ENCODE peak calls at places on chromosome 6, in nine cellular contexts. One of them, this sample, is unnamed.

GRCh38 chr6:11006060-11006459 is 38.0 kb downstream of the ELOVL2 start:
- DNase-seq in heart right ventricle: no peak
- DNase-seq in breast epithelium: no peak
- DNase-seq in CD4-positive, CD25-positive, alpha-beta regulatory T cell: no peak
- DNase-seq in effector memory CD4-positive, alpha-beta T cell: no peak
- DNase-seq in left ventricle myocardium inferior: no peak
- DNase-seq in IMR-90: peak
- DNase-seq in heart left ventricle: no peak
- DNase-seq in AG04450: no peak
- DNase-seq in this sample: no peak

GRCh38 chr6:122406187-122406586 is 6.7 kb downstream of the HSF2 start:
- DNase-seq in heart right ventricle: no peak
- DNase-seq in breast epithelium: no peak
- DNase-seq in CD4-positive, CD25-positive, alpha-beta regulatory T cell: no peak
- DNase-seq in effector memory CD4-positive, alpha-beta T cell: no peak
- DNase-seq in left ventricle myocardium inferior: no peak
- DNase-seq in IMR-90: no peak
- DNase-seq in heart left ventricle: no peak
- DNase-seq in AG04450: no peak
- DNase-seq in this sample: no peak

GRCh38 chr6:147506704-147507114 is 1.8 kb upstream of the SAMD5 start:
- DNase-seq in heart right ventricle: peak
- DNase-seq in breast epithelium: no peak
- DNase-seq in CD4-positive, CD25-positive, alpha-beta regulatory T cell: no peak
- DNase-seq in effector memory CD4-positive, alpha-beta T cell: no peak
- DNase-seq in left ventricle myocardium inferior: peak
- DNase-seq in IMR-90: peak
- DNase-seq in heart left ventricle: peak
- DNase-seq in AG04450: no peak
- DNase-seq in this sample: peak

GRCh38 chr6:169724554-169725269 is 412 bp upstream of the PHF10 start:
- DNase-seq in heart right ventricle: peak
- DNase-seq in breast epithelium: no peak
- DNase-seq in CD4-positive, CD25-positive, alpha-beta regulatory T cell: peak
- DNase-seq in effector memory CD4-positive, alpha-beta T cell: peak
- DNase-seq in left ventricle myocardium inferior: peak
- DNase-seq in IMR-90: peak
- DNase-seq in heart left ventricle: peak
- DNase-seq in AG04450: no peak
- DNase-seq in this sample: peak

GRCh38 chr6:112503210-112503609 is 156.1 kb downstream of the RFPL4B start:
- DNase-seq in heart right ventricle: no peak
- DNase-seq in breast epithelium: no peak
- DNase-seq in CD4-positive, CD25-positive, alpha-beta regulatory T cell: no peak
- DNase-seq in effector memory CD4-positive, alpha-beta T cell: no peak
- DNase-seq in left ventricle myocardium inferior: no peak
- DNase-seq in IMR-90: no peak
- DNase-seq in heart left ventricle: no peak
- DNase-seq in AG04450: no peak
- DNase-seq in this sample: no peak

GRCh38 chr6:137543114-137543513 is 48.9 kb upstream of the OLIG3 start:
- DNase-seq in heart right ventricle: no peak
- DNase-seq in breast epithelium: no peak
- DNase-seq in CD4-positive, CD25-positive, alpha-beta regulatory T cell: no peak
- DNase-seq in effector memory CD4-positive, alpha-beta T cell: no peak
- DNase-seq in left ventricle myocardium inferior: no peak
- DNase-seq in IMR-90: no peak
- DNase-seq in heart left ventricle: no peak
- DNase-seq in AG04450: no peak
- DNase-seq in this sample: no peak

GRCh38 chr6:16764188-16764950 is 3.1 kb upstream of the ATXN1 start:
- DNase-seq in heart right ventricle: no peak
- DNase-seq in breast epithelium: no peak
- DNase-seq in CD4-positive, CD25-positive, alpha-beta regulatory T cell: no peak
- DNase-seq in effector memory CD4-positive, alpha-beta T cell: no peak
- DNase-seq in left ventricle myocardium inferior: no peak
- DNase-seq in IMR-90: peak
- DNase-seq in heart left ventricle: no peak
- DNase-seq in AG04450: no peak
- DNase-seq in this sample: no peak

GRCh38 chr6:97445406-97445805 is 162.4 kb upstream of the MMS22L start:
- DNase-seq in heart right ventricle: no peak
- DNase-seq in breast epithelium: no peak
- DNase-seq in CD4-positive, CD25-positive, alpha-beta regulatory T cell: no peak
- DNase-seq in effector memory CD4-positive, alpha-beta T cell: no peak
- DNase-seq in left ventricle myocardium inferior: no peak
- DNase-seq in IMR-90: no peak
- DNase-seq in heart left ventricle: no peak
- DNase-seq in AG04450: no peak
- DNase-seq in this sample: no peak

GRCh38 chr6:34986845-34987246 is 97.8 kb downstream of the ANKS1A start:
- DNase-seq in heart right ventricle: peak
- DNase-seq in breast epithelium: no peak
- DNase-seq in CD4-positive, CD25-positive, alpha-beta regulatory T cell: peak
- DNase-seq in effector memory CD4-positive, alpha-beta T cell: peak
- DNase-seq in left ventricle myocardium inferior: peak
- DNase-seq in IMR-90: peak
- DNase-seq in heart left ventricle: peak
- DNase-seq in AG04450: peak
- DNase-seq in this sample: peak

GRCh38 chr6:42269553-42269952 is 51.9 kb upstream of the MRPS10 start:
- DNase-seq in heart right ventricle: no peak
- DNase-seq in breast epithelium: no peak
- DNase-seq in CD4-positive, CD25-positive, alpha-beta regulatory T cell: no peak
- DNase-seq in effector memory CD4-positive, alpha-beta T cell: no peak
- DNase-seq in left ventricle myocardium inferior: no peak
- DNase-seq in IMR-90: no peak
- DNase-seq in heart left ventricle: no peak
- DNase-seq in AG04450: no peak
- DNase-seq in this sample: no peak

GRCh38 chr6:42268016-42268834 is 50.6 kb upstream of the MRPS10 start:
- DNase-seq in heart right ventricle: no peak
- DNase-seq in breast epithelium: no peak
- DNase-seq in CD4-positive, CD25-positive, alpha-beta regulatory T cell: no peak
- DNase-seq in effector memory CD4-positive, alpha-beta T cell: no peak
- DNase-seq in left ventricle myocardium inferior: no peak
- DNase-seq in IMR-90: no peak
- DNase-seq in heart left ventricle: no peak
- DNase-seq in AG04450: no peak
- DNase-seq in this sample: no peak

GRCh38 chr6:42271834-42272805 is 54.5 kb upstream of the MRPS10 start:
- DNase-seq in heart right ventricle: no peak
- DNase-seq in breast epithelium: no peak
- DNase-seq in CD4-positive, CD25-positive, alpha-beta regulatory T cell: no peak
- DNase-seq in effector memory CD4-positive, alpha-beta T cell: no peak
- DNase-seq in left ventricle myocardium inferior: no peak
- DNase-seq in IMR-90: peak
- DNase-seq in heart left ventricle: no peak
- DNase-seq in AG04450: no peak
- DNase-seq in this sample: no peak

GRCh38 chr6:42268835-42269204 is 51.2 kb upstream of the MRPS10 start:
- DNase-seq in heart right ventricle: no peak
- DNase-seq in breast epithelium: no peak
- DNase-seq in CD4-positive, CD25-positive, alpha-beta regulatory T cell: no peak
- DNase-seq in effector memory CD4-positive, alpha-beta T cell: no peak
- DNase-seq in left ventricle myocardium inferior: no peak
- DNase-seq in IMR-90: no peak
- DNase-seq in heart left ventricle: no peak
- DNase-seq in AG04450: no peak
- DNase-seq in this sample: no peak

GRCh38 chr6:42269974-42270510 is 52.4 kb upstream of the MRPS10 start:
- DNase-seq in heart right ventricle: no peak
- DNase-seq in breast epithelium: no peak
- DNase-seq in CD4-positive, CD25-positive, alpha-beta regulatory T cell: no peak
- DNase-seq in effector memory CD4-positive, alpha-beta T cell: no peak
- DNase-seq in left ventricle myocardium inferior: no peak
- DNase-seq in IMR-90: no peak
- DNase-seq in heart left ventricle: no peak
- DNase-seq in AG04450: no peak
- DNase-seq in this sample: no peak
- H3K27ac ChIP-seq in heart right ventricle: no peak
- H3K27ac ChIP-seq in breast epithelium: no peak
- H3K27ac ChIP-seq in CD4-positive, CD25-positive, alpha-beta regulatory T cell: no peak
- H3K27ac ChIP-seq in effector memory CD4-positive, alpha-beta T cell: no peak
- H3K27ac ChIP-seq in left ventricle myocardium inferior: no peak
- H3K27ac ChIP-seq in IMR-90: no peak
- H3K27ac ChIP-seq in heart left ventricle: no peak
- H3K27ac ChIP-seq in AG04450: no peak
- H3K27ac ChIP-seq in this sample: no peak

DNA sequence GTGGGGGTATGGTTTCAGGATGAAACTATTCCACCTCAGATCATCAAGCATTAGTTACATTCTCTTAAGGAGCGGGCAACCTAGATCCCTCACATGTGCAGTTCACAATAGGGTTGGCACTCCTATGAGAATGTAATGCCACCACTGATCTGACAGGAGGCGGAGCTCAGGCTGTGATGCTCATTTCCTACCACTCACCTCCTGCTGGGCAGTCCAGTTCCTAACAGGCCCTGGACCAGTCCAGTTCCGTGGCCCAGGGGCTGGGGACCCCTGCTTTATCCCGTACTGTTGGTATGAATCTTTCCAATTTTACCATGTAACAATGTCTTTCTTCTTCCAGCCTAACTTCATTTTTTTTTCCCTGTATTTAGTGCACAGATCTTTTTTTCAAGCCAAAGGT is 94.9 kb downstream of the OGFRL1 start:
- DNase-seq in heart right ventricle: no peak
- DNase-seq in breast epithelium: no peak
- DNase-seq in CD4-positive, CD25-positive, alpha-beta regulatory T cell: no peak
- DNase-seq in effector memory CD4-positive, alpha-beta T cell: no peak
- DNase-seq in left ventricle myocardium inferior: no peak
- DNase-seq in IMR-90: no peak
- DNase-seq in heart left ventricle: no peak
- DNase-seq in AG04450: no peak
- DNase-seq in this sample: no peak
- H3K27ac ChIP-seq in heart right ventricle: no peak
- H3K27ac ChIP-seq in breast epithelium: peak
- H3K27ac ChIP-seq in CD4-positive, CD25-positive, alpha-beta regulatory T cell: no peak
- H3K27ac ChIP-seq in effector memory CD4-positive, alpha-beta T cell: no peak
- H3K27ac ChIP-seq in left ventricle myocardium inferior: peak
- H3K27ac ChIP-seq in IMR-90: no peak
- H3K27ac ChIP-seq in heart left ventricle: no peak
- H3K27ac ChIP-seq in AG04450: no peak
- H3K27ac ChIP-seq in this sample: no peak

GRCh38 chr6:3151705-3152104 is 5.6 kb downstream of the TUBB2A start:
- DNase-seq in heart right ventricle: no peak
- DNase-seq in breast epithelium: no peak
- DNase-seq in CD4-positive, CD25-positive, alpha-beta regulatory T cell: no peak
- DNase-seq in effector memory CD4-positive, alpha-beta T cell: no peak
- DNase-seq in left ventricle myocardium inferior: no peak
- DNase-seq in IMR-90: no peak
- DNase-seq in heart left ventricle: no peak
- DNase-seq in AG04450: no peak
- DNase-seq in this sample: no peak

GRCh38 chr6:3157151-3157933 is at the start of gene TUBB2A:
- DNase-seq in heart right ventricle: peak
- DNase-seq in breast epithelium: peak
- DNase-seq in CD4-positive, CD25-positive, alpha-beta regulatory T cell: peak
- DNase-seq in effector memory CD4-positive, alpha-beta T cell: peak
- DNase-seq in left ventricle myocardium inferior: peak
- DNase-seq in IMR-90: peak
- DNase-seq in heart left ventricle: peak
- DNase-seq in AG04450: peak
- DNase-seq in this sample: peak

GRCh38 chr6:3147914-3148757 is 9.2 kb downstream of the TUBB2A start:
- DNase-seq in heart right ventricle: no peak
- DNase-seq in breast epithelium: no peak
- DNase-seq in CD4-positive, CD25-positive, alpha-beta regulatory T cell: no peak
- DNase-seq in effector memory CD4-positive, alpha-beta T cell: no peak
- DNase-seq in left ventricle myocardium inferior: no peak
- DNase-seq in IMR-90: no peak
- DNase-seq in heart left ventricle: no peak
- DNase-seq in AG04450: no peak
- DNase-seq in this sample: no peak

GRCh38 chr6:3152689-3153088 is 4.7 kb downstream of the TUBB2A start:
- DNase-seq in heart right ventricle: no peak
- DNase-seq in breast epithelium: no peak
- DNase-seq in CD4-positive, CD25-positive, alpha-beta regulatory T cell: no peak
- DNase-seq in effector memory CD4-positive, alpha-beta T cell: no peak
- DNase-seq in left ventricle myocardium inferior: no peak
- DNase-seq in IMR-90: no peak
- DNase-seq in heart left ventricle: no peak
- DNase-seq in AG04450: no peak
- DNase-seq in this sample: no peak
- H3K27ac ChIP-seq in heart right ventricle: no peak
- H3K27ac ChIP-seq in breast epithelium: no peak
- H3K27ac ChIP-seq in CD4-positive, CD25-positive, alpha-beta regulatory T cell: no peak
- H3K27ac ChIP-seq in effector memory CD4-positive, alpha-beta T cell: no peak
- H3K27ac ChIP-seq in left ventricle myocardium inferior: no peak
- H3K27ac ChIP-seq in IMR-90: no peak
- H3K27ac ChIP-seq in heart left ventricle: no peak
- H3K27ac ChIP-seq in AG04450: no peak
- H3K27ac ChIP-seq in this sample: no peak

DNA sequence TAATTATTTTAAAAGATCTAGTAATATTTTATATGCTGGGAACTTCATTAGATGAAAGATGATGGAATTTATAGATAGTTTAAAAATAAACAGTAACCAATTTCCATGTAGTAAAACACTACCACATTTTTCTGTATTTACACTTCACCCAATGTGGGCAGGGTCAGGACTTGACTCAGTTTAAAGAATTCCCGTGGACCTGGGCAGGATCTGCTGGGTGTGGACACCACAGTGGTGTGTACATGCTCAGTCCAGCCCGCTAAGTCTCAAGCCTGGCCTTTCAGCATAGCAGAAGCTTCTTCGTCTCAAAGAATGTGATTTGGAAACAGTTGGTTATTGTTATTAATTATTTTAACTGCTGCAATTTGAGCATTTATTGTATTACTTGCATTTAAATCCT is 364.2 kb downstream of the SYNE1 start:
- DNase-seq in heart right ventricle: no peak
- DNase-seq in breast epithelium: no peak
- DNase-seq in CD4-positive, CD25-positive, alpha-beta regulatory T cell: no peak
- DNase-seq in effector memory CD4-positive, alpha-beta T cell: no peak
- DNase-seq in left ventricle myocardium inferior: no peak
- DNase-seq in IMR-90: peak
- DNase-seq in heart left ventricle: peak
- DNase-seq in AG04450: no peak
- DNase-seq in this sample: no peak
- H3K27ac ChIP-seq in heart right ventricle: peak
- H3K27ac ChIP-seq in breast epithelium: peak
- H3K27ac ChIP-seq in CD4-positive, CD25-positive, alpha-beta regulatory T cell: no peak
- H3K27ac ChIP-seq in effector memory CD4-positive, alpha-beta T cell: no peak
- H3K27ac ChIP-seq in left ventricle myocardium inferior: peak
- H3K27ac ChIP-seq in IMR-90: no peak
- H3K27ac ChIP-seq in heart left ventricle: peak
- H3K27ac ChIP-seq in AG04450: no peak
- H3K27ac ChIP-seq in this sample: peak

DNA sequence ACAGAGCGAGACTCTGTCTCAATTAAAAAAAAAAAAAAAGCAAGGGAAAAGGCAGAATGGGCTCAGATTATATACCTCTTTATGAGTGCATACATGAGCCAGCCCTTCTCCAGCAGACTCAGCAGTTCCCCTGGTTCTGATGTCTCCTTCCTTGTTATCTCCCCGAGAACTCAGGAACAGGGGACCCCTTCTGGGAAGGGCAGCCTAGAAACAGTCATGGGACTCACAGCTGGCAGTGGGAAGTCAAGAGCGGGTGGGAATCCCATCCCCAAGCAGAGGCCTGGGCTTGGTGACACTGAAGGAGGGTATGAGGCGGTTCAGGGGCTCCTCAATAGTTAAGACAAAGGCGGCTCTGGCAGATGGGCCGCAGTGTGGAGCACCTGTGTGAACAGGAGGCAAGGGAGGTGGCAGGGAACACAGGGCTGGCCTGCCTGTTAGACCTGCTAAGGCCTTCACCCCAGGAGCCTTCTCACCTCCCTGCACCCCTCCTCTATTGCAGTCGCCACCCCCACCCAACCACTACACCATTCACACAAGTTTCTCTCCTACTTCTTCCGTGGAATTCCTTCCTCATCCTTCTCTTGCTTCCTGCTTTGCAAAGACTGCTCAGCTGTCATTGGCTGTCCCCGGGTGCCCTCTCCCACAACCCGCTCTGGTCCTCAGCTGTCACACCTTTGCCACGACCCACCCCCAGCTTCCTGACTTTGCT is 29.7 kb upstream of the MDFI start:
- DNase-seq in heart right ventricle: no peak
- DNase-seq in breast epithelium: no peak
- DNase-seq in CD4-positive, CD25-positive, alpha-beta regulatory T cell: no peak
- DNase-seq in effector memory CD4-positive, alpha-beta T cell: no peak
- DNase-seq in left ventricle myocardium inferior: no peak
- DNase-seq in IMR-90: no peak
- DNase-seq in heart left ventricle: no peak
- DNase-seq in AG04450: no peak
- DNase-seq in this sample: no peak
- H3K27ac ChIP-seq in heart right ventricle: no peak
- H3K27ac ChIP-seq in breast epithelium: no peak
- H3K27ac ChIP-seq in CD4-positive, CD25-positive, alpha-beta regulatory T cell: no peak
- H3K27ac ChIP-seq in effector memory CD4-positive, alpha-beta T cell: no peak
- H3K27ac ChIP-seq in left ventricle myocardium inferior: no peak
- H3K27ac ChIP-seq in IMR-90: no peak
- H3K27ac ChIP-seq in heart left ventricle: no peak
- H3K27ac ChIP-seq in AG04450: no peak
- H3K27ac ChIP-seq in this sample: no peak

This sample was measured in caudate nucleus.